ENCODE peak calls at places on chromosomes 1 and 21, in eight cellular contexts. B, D, N, Y, J, I, O and R are unnamed samples.

GRCh38 chr1:236114076-236114747 is 28.1 kb upstream of the GPR137B start:
- DNase-seq in B (no peak), D (no peak), N (no peak), Y (no peak), J (no peak), I (no peak), O (no peak), R (no peak)

GRCh38 chr1:11515403-11516300 is 36.7 kb downstream of the DISP3 start:
- DNase-seq in B (no peak), D (no peak), N (no peak), Y (no peak), J (no peak), I (no peak), O (no peak), R (no peak)

GRCh38 chr21:39072468-39072867 is 110.8 kb downstream of the PSMG1 start:
- DNase-seq in B (no peak), D (no peak), N (no peak), Y (no peak), J (no peak), I (no peak), O (no peak), R (no peak)

GRCh38 chr1:32684167-32684811 is 18.3 kb downstream of the SYNC start:
- DNase-seq in B (no peak), D (no peak), N (no peak), Y (no peak), J (no peak), I (peak), O (no peak), R (no peak)

GRCh38 chr1:113982955-113983742 is 3.9 kb downstream of the OLFML3 start:
- DNase-seq in B (no peak), D (no peak), N (no peak), Y (no peak), J (no peak), I (no peak), O (no peak), R (no peak)

GRCh38 chr1:244598611-244599010 is 54.3 kb upstream of the DESI2 start:
- DNase-seq in B (no peak), D (no peak), N (no peak), Y (no peak), J (no peak), I (no peak), O (no peak), R (no peak)

GRCh38 chr1:155466996-155467395 is 95.6 kb downstream of the ASH1L start:
- DNase-seq in B (no peak), D (no peak), N (no peak), Y (peak), J (peak), I (peak), O (no peak), R (no peak)

GRCh38 chr1:227792216-227793078 is 23.0 kb upstream of the PRSS38 start:
- DNase-seq in B (no peak), D (no peak), N (no peak), Y (no peak), J (no peak), I (no peak), O (no peak), R (peak)

GRCh38 chr1:102566182-102566581 is 542.1 kb downstream of the COL11A1 start:
- DNase-seq in B (no peak), D (no peak), N (no peak), Y (no peak), J (no peak), I (no peak), O (no peak), R (no peak)

GRCh38 chr21:38938343-38938742 is 132.6 kb downstream of the ETS2 start:
- DNase-seq in B (peak), D (no peak), N (no peak), Y (peak), J (no peak), I (no peak), O (peak), R (no peak)

GRCh38 chr1:20328201-20328600 is 37.5 kb downstream of the VWA5B1 start:
- DNase-seq in B (no peak), D (no peak), N (no peak), Y (no peak), J (no peak), I (no peak), O (no peak), R (no peak)

GRCh38 chr1:154910851-154911250 is 25.7 kb downstream of the PMVK start:
- DNase-seq in B (no peak), D (no peak), N (no peak), Y (no peak), J (no peak), I (no peak), O (no peak), R (no peak)

GRCh38 chr21:43591468-43592050 is 67.7 kb downstream of the HSF2BP start:
- DNase-seq in B (no peak), D (no peak), N (no peak), Y (peak), J (no peak), I (no peak), O (no peak), R (no peak)

GRCh38 chr1:238469146-238469601 is 578.5 kb upstream of the ZP4 start:
- DNase-seq in B (no peak), D (no peak), N (no peak), Y (peak), J (peak), I (peak), O (no peak), R (no peak)

GRCh38 chr1:166511754-166512153 is 327.5 kb upstream of the POGK start:
- DNase-seq in B (no peak), D (no peak), N (no peak), Y (peak), J (no peak), I (no peak), O (no peak), R (no peak)

GRCh38 chr1:210089848-210090247 is 142.7 kb upstream of the SERTAD4 start:
- DNase-seq in B (no peak), D (no peak), N (no peak), Y (no peak), J (no peak), I (no peak), O (no peak), R (no peak)

GRCh38 chr1:51575406-51576084 is 41.3 kb upstream of the OSBPL9 start:
- DNase-seq in B (no peak), D (no peak), N (no peak), Y (peak), J (no peak), I (peak), O (no peak), R (no peak)

GRCh38 chr1:115182012-115182715 is 92.9 kb upstream of the TSPAN2 start:
- DNase-seq in B (no peak), D (no peak), N (no peak), Y (peak), J (peak), I (no peak), O (no peak), R (no peak)

GRCh38 chr1:109134423-109134822 is 20.5 kb downstream of the ELAPOR1 start:
- DNase-seq in B (no peak), D (no peak), N (peak), Y (no peak), J (no peak), I (no peak), O (no peak), R (no peak)

GRCh38 chr1:161342836-161343235 is 24.8 kb downstream of the CFAP126 start:
- DNase-seq in B (no peak), D (no peak), N (no peak), Y (no peak), J (no peak), I (no peak), O (no peak), R (no peak)

GRCh38 chr1:43492816-43493215 is 37.9 kb upstream of the PTPRF start:
- DNase-seq in B (no peak), D (no peak), N (no peak), Y (peak), J (no peak), I (no peak), O (no peak), R (no peak)

GRCh38 chr1:166874464-166874863 is 1.6 kb downstream of the TADA1 start:
- DNase-seq in B (no peak), D (no peak), N (no peak), Y (no peak), J (no peak), I (no peak), O (no peak), R (no peak)

GRCh38 chr1:174165471-174166137 is 6.3 kb downstream of the RABGAP1L start:
- DNase-seq in B (no peak), D (no peak), N (no peak), Y (no peak), J (no peak), I (no peak), O (no peak), R (no peak)

GRCh38 chr1:36321119-36321951 is 2.1 kb downstream of the EVA1B start:
- DNase-seq in B (peak), D (no peak), N (no peak), Y (peak), J (no peak), I (peak), O (no peak), R (no peak)